ENCODE peak calls at places on chromosomes 11 and 22, in seven cellular contexts. H is cardiac fibroblast, D is lower lobe of right lung, V is cardiac muscle cell, M is mucosa of descending colon, N is GM23338, T is mesothelial cell of epicardium. G is an unnamed sample.

GRCh38 chr11:72003776-72004171 is 5.1 kb downstream of the IL18BP start:
- DNase-seq in H (no peak), D (no peak), V (no peak), M (no peak), N (no peak), T (no peak), G (peak; percentile 43)

GRCh38 chr22:26602127-26602526 is 12.2 kb upstream of the TPST2 start:
- DNase-seq in H (no peak), D (no peak), V (no peak), M (no peak), N (no peak), T (no peak), G (no peak)

GRCh38 chr11:63614136-63614664 is at the start of gene PLAAT3:
- DNase-seq in H (peak; percentile 18), D (peak; percentile 93), V (peak; percentile 83), M (peak; percentile 64), N (peak; percentile 87), T (no peak), G (peak; percentile 48)

GRCh38 chr11:30346068-30346688 is 23.3 kb downstream of the ARL14EP start:
- DNase-seq in H (peak; percentile 71), D (no peak), V (peak; percentile 72), M (peak; percentile 39), N (peak; percentile 83), T (no peak), G (no peak)

GRCh38 chr11:6526411-6527135 is 29.5 kb downstream of the DNHD1 start:
- DNase-seq in H (peak; percentile 15), D (no peak), V (no peak), M (no peak), N (no peak), T (no peak), G (no peak)

GRCh38 chr11:11977206-11977938 is 31.1 kb downstream of the DKK3 start:
- DNase-seq in H (peak; percentile 86), D (no peak), V (peak; percentile 93), M (peak; percentile 21), N (peak; percentile 51), T (no peak), G (peak; percentile 19)

GRCh38 chr22:32685527-32685926 is 116.0 kb upstream of the TIMP3 start:
- DNase-seq in H (no peak), D (no peak), V (peak; percentile 46), M (no peak), N (no peak), T (no peak), G (no peak)

GRCh38 chr11:6300325-6300724 is 20.0 kb downstream of the CAVIN3 start:
- DNase-seq in H (no peak), D (no peak), V (no peak), M (no peak), N (no peak), T (no peak), G (no peak)

GRCh38 chr22:19429950-19430889 is 1.3 kb downstream of the HIRA start:
- DNase-seq in H (peak; percentile 66), D (peak; percentile 55), V (peak; percentile 82), M (peak; percentile 46), N (peak; percentile 28), T (no peak), G (peak; percentile 58)

GRCh38 chr11:33735426-33736147 is 636 bp downstream of the CD59 start:
- DNase-seq in H (peak; percentile 42), D (peak; percentile 71), V (peak; percentile 39), M (peak; percentile 64), N (peak; percentile 52), T (no peak), G (no peak)

GRCh38 chr11:65498727-65498976 is 193 bp upstream of the MALAT1 start:
- DNase-seq in H (no peak), D (no peak), V (no peak), M (no peak), N (no peak), T (no peak), G (no peak)

GRCh38 chr22:39556970-39557811 is 13.4 kb upstream of the CACNA1I start:
- DNase-seq in H (peak; percentile 8), D (no peak), V (peak; percentile 21), M (peak; percentile 12), N (peak; percentile 57), T (no peak), G (no peak)

GRCh38 chr22:39558950-39559349 is 11.6 kb upstream of the CACNA1I start:
- DNase-seq in H (no peak), D (no peak), V (no peak), M (no peak), N (no peak), T (no peak), G (no peak)

GRCh38 chr22:39558254-39558727 is 12.3 kb upstream of the CACNA1I start:
- DNase-seq in H (no peak), D (no peak), V (no peak), M (no peak), N (peak; percentile 40), T (no peak), G (no peak)

GRCh38 chr22:39560127-39560526 is 10.4 kb upstream of the CACNA1I start:
- DNase-seq in H (no peak), D (no peak), V (no peak), M (no peak), N (no peak), T (no peak), G (no peak)

DNA sequence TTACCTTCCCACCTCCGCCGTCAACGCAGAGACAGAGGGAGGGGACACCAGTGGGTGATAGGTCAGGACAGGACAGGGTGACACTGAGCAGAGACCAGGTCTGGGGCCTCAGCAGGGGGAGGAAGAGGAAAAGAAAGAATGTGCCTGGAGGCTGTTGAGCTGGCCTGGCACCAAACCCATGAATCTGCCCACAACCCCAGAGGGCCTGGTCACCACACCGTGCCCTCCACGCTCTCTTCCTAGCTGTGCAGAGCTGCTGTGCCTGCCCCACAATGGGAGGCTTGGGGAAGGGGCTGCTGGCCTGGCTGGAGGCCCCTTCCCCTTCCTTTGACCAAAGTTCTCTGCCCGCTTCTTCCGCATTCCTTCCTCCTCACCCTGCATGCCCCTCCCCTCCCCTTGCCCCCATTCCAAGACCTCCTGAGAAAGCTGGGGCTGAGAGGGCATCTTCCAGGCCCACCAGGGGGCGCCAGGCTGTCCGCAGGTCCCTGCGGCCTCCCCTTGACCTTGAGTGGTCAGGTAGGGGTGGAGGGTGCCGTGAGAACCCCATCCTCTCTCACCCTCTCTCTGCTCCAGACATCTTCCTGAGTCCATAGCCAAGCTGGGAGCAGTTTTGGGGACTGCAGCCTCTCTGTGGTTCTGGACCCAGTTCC is 11.0 kb upstream of the CACNA1I start:
- DNase-seq in H (no peak), D (no peak), V (peak; percentile 12), M (peak; percentile 14), N (peak; percentile 89), T (no peak), G (no peak)
- TF ChIP-seq CTCF in H (peak; percentile 70), D (peak; percentile 22), V (peak; percentile 49), M (no peak), N (peak; percentile 90), T (no peak), G (peak; percentile 36)

GRCh38 chr11:75677275-75677674 is 8.4 kb upstream of the MAP6 start:
- DNase-seq in H (no peak), D (no peak), V (no peak), M (no peak), N (no peak), T (no peak), G (no peak)

GRCh38 chr11:75673977-75674582 is 5.2 kb upstream of the MAP6 start:
- DNase-seq in H (peak; percentile 93), D (no peak), V (peak; percentile 81), M (no peak), N (peak; percentile 16), T (no peak), G (no peak)

GRCh38 chr11:75678620-75679259 is 9.9 kb upstream of the MAP6 start:
- DNase-seq in H (no peak), D (no peak), V (no peak), M (no peak), N (no peak), T (no peak), G (no peak)

DNA sequence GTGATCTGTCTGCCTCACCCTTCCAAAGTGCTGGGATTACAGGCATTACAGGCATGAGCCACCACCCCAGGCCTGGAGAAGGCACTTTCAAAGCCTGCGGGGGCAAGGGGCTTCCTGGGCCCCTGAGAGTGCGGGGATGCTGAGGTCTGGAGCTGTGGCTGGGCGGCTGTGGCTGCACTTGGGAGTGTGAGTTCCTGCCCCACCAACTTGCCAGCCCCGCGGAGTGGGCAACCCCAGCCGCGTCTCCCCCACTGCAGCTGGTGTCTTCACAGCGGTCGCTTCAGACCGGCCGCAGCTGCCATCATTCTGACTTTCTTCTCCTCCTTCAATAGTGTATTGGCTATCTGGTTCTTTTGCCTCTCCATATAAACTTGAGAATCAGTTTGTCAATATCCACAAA is 10.7 kb upstream of the MAP6 start:
- DNase-seq in H (no peak), D (no peak), V (no peak), M (no peak), N (no peak), T (no peak), G (no peak)
- TF ChIP-seq CTCF in H (no peak), D (no peak), V (no peak), M (no peak), N (no peak), T (no peak), G (no peak)

GRCh38 chr22:36544107-36544620 is 15.2 kb upstream of the EIF3D start:
- DNase-seq in H (peak; percentile 96), D (no peak), V (peak; percentile 51), M (no peak), N (no peak), T (no peak), G (no peak)

GRCh38 chr22:36546932-36547331 is 18.0 kb upstream of the EIF3D start:
- DNase-seq in H (peak; percentile 88), D (no peak), V (peak; percentile 38), M (no peak), N (no peak), T (no peak), G (no peak)

GRCh38 chr22:36548606-36549005 is 19.6 kb upstream of the EIF3D start:
- DNase-seq in H (no peak), D (no peak), V (no peak), M (no peak), N (no peak), T (no peak), G (no peak)

GRCh38 chr22:36549033-36549432 is 20.1 kb upstream of the EIF3D start:
- DNase-seq in H (peak; percentile 13), D (no peak), V (peak; percentile 19), M (no peak), N (no peak), T (no peak), G (no peak)

GRCh38 chr22:36546092-36546804 is 17.3 kb upstream of the EIF3D start:
- DNase-seq in H (peak; percentile 63), D (no peak), V (peak; percentile 71), M (peak; percentile 22), N (peak; percentile 92), T (peak; percentile 36), G (no peak)
- TF ChIP-seq CTCF in H (peak; percentile 53), D (peak; percentile 38), V (peak; percentile 53), M (no peak), N (peak; percentile 84), T (peak; percentile 37), G (peak; percentile 75)

DNA sequence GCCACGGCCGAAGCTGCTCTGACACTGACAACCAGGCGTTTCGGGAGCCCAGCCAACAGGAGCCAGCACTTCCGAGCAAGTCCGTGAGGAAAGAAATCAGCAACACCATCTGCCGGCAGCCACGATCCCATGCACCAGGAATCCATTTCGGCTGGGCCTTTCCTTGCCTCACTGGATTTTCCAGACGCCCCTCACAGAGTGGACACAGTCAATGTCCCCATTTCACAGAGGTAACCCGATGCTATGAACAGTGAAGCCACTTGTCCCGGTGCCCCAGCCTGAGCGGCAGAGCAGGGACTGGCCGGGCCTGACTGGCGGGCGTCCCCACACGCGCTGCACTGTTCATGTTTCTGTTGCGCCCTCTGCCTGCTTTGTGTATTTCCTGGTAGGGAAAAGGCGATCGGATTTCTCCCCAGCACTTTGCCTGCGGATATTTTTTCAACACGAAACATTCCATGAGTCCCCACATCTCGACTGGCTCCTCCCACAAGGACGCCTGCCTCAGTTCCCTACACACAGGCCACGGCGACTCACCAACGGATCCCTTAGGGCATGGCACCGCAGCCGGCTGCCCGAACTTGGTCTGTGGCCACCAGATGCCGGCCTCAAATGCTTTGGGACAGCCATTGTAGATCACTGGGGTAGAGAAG is 55.3 kb downstream of the TRMU start:
- DNase-seq in H (peak; percentile 61), D (no peak), V (peak; percentile 71), M (peak; percentile 42), N (no peak), T (no peak), G (no peak)
- TF ChIP-seq CTCF in H (peak; percentile 46), D (no peak), V (peak; percentile 57), M (no peak), N (peak; percentile 3), T (no peak), G (no peak)